ENCODE peak calls at places on chromosomes 3 and 15, in ten cellular contexts. E is RPMI8226, Y is brain microvascular endothelial cell, M is heart right ventricle, G is AG20443, H is NCI-H1417, L is fibroblast of the aortic adventitia, T is left cardiac atrium, B is cardiac muscle cell, X is endothelial cell. D is an unnamed sample.

GRCh38 chr15:57432141-57432701 is 55.9 kb downstream of the CGNL1 start:
- DNase-seq in G (peak; percentile 39), T (peak; percentile 34), L (peak; percentile 53), Y (no peak), B (no peak), M (no peak), X (no peak), E (no peak), H (peak; percentile 67), D (no peak)

GRCh38 chr3:123027292-123028232 is at the start of gene SEMA5B:
- DNase-seq in T (peak; percentile 42), L (no peak), M (peak; percentile 47), X (peak; percentile 67), Y (no peak), E (peak; percentile 28), H (peak; percentile 69), G (peak; percentile 63), B (peak; percentile 78), D (no peak)

GRCh38 chr3:101414121-101414520 is 93.7 kb upstream of the IMPG2 start:
- DNase-seq in X (no peak), H (no peak), Y (no peak), L (no peak), G (no peak), E (peak; percentile 89), T (no peak), M (no peak), B (no peak), D (peak; percentile 16)

GRCh38 chr3:142211034-142211433 is 14.4 kb downstream of the GK5 start:
- DNase-seq in M (no peak), G (no peak), Y (no peak), B (peak; percentile 38), X (peak; percentile 22), E (peak; percentile 7), H (peak; percentile 46), T (no peak), L (no peak), D (no peak)

GRCh38 chr15:89621547-89621946 is 33.7 kb downstream of the KIF7 start:
- DNase-seq in X (no peak), T (no peak), B (no peak), E (no peak), L (no peak), M (no peak), G (peak; percentile 7), H (no peak), Y (no peak), D (no peak)

GRCh38 chr3:24272875-24273274 is 221.8 kb downstream of the THRB start:
- DNase-seq in L (no peak), B (no peak), T (no peak), M (no peak), G (no peak), X (no peak), Y (no peak), E (no peak), H (no peak), D (no peak)

GRCh38 chr15:70826634-70827033 is 27.3 kb downstream of the LARP6 start:
- DNase-seq in T (peak; percentile 66), G (peak; percentile 90), M (no peak), Y (peak; percentile 60), H (no peak), B (no peak), E (no peak), X (no peak), L (peak; percentile 89), D (no peak)

GRCh38 chr15:39235084-39235795 is 345.6 kb upstream of the THBS1 start:
- DNase-seq in L (no peak), H (no peak), B (no peak), Y (no peak), M (no peak), E (no peak), X (no peak), G (peak; percentile 27), T (no peak), D (no peak)

GRCh38 chr3:54822206-54822605 is 105.7 kb downstream of the LRTM1 start:
- DNase-seq in M (no peak), T (no peak), B (no peak), X (no peak), Y (peak; percentile 4), H (peak; percentile 17), L (peak; percentile 73), E (no peak), G (peak; percentile 51), D (peak; percentile 76)

GRCh38 chr3:154794383-154794782 is 285.7 kb upstream of the MME start:
- DNase-seq in B (no peak), M (no peak), X (no peak), T (no peak), L (no peak), E (no peak), G (peak; percentile 24), Y (no peak), H (no peak), D (no peak)

GRCh38 chr3:182180646-182181385 is 469.1 kb downstream of the SOX2 start:
- DNase-seq in E (no peak), G (no peak), B (no peak), L (no peak), H (peak; percentile 29), M (no peak), X (no peak), T (no peak), Y (no peak), D (no peak)

GRCh38 chr3:25662921-25663320 is 1.8 kb downstream of the TOP2B start:
- DNase-seq in M (no peak), H (no peak), B (no peak), E (no peak), G (no peak), X (no peak), Y (no peak), L (peak; percentile 22), T (no peak), D (no peak)

GRCh38 chr15:41494190-41494921 is 682 bp downstream of the ITPKA start:
- DNase-seq in B (peak; percentile 39), E (peak; percentile 63), M (no peak), H (peak; percentile 58), Y (no peak), T (no peak), G (no peak), L (no peak), X (peak; percentile 43), D (no peak)

GRCh38 chr3:43231276-43232000 is 54.9 kb upstream of the SNRK start:
- DNase-seq in B (no peak), H (no peak), M (no peak), G (peak; percentile 50), X (no peak), L (peak; percentile 55), Y (peak; percentile 33), T (no peak), E (no peak), D (peak; percentile 85)

GRCh38 chr15:70854669-70854976 is 666 bp upstream of the LARP6 start:
- DNase-seq in T (no peak), E (no peak), Y (peak; percentile 40), H (no peak), X (no peak), L (peak; percentile 72), M (no peak), G (peak; percentile 27), B (no peak), D (peak; percentile 66)

GRCh38 chr3:146065573-146066006 is 95.4 kb downstream of the PLOD2 start:
- DNase-seq in M (no peak), T (no peak), X (peak; percentile 22), E (peak; percentile 59), G (peak; percentile 13), L (peak; percentile 90), H (peak; percentile 76), Y (peak; percentile 41), B (peak; percentile 48), D (peak; percentile 71)

GRCh38 chr15:88257311-88257901 is 867 bp upstream of the NTRK3 start:
- DNase-seq in L (peak; percentile 36), Y (no peak), B (peak; percentile 34), X (peak; percentile 27), E (no peak), G (peak; percentile 25), T (no peak), H (peak; percentile 50), M (no peak), D (peak; percentile 54)

GRCh38 chr15:87268675-87269074 is 987.9 kb downstream of the NTRK3 start:
- DNase-seq in T (no peak), X (no peak), M (no peak), H (no peak), B (no peak), G (no peak), L (peak; percentile 39), Y (no peak), E (no peak), D (no peak)

GRCh38 chr3:129577925-129578742 is 28.3 kb downstream of the PLXND1 start:
- DNase-seq in G (no peak), M (no peak), Y (no peak), T (no peak), E (peak; percentile 79), L (no peak), H (peak; percentile 36), X (no peak), B (no peak), D (no peak)

GRCh38 chr15:66094331-66094730 is 159.2 kb downstream of the MEGF11 start:
- DNase-seq in H (no peak), Y (no peak), M (no peak), B (no peak), E (no peak), X (no peak), L (no peak), T (no peak), G (no peak), D (peak; percentile 97)

GRCh38 chr15:37031198-37031597 is 69.2 kb downstream of the MEIS2 start:
- DNase-seq in T (no peak), H (no peak), G (no peak), X (no peak), M (no peak), Y (no peak), L (peak; percentile 93), E (no peak), B (no peak), D (no peak)

GRCh38 chr15:51134416-51135199 is 39.9 kb upstream of the TNFAIP8L3 start:
- DNase-seq in X (no peak), H (no peak), L (no peak), T (no peak), Y (no peak), E (no peak), B (no peak), G (no peak), M (no peak), D (no peak)

GRCh38 chr15:82543155-82543554 is 2.9 kb upstream of the RPS17 start:
- DNase-seq in G (peak; percentile 83), X (no peak), H (no peak), E (peak; percentile 63), T (no peak), M (no peak), B (no peak), L (peak; percentile 86), Y (peak; percentile 84), D (no peak)

GRCh38 chr3:17553080-17553479 is 189.4 kb downstream of the TBC1D5 start:
- DNase-seq in M (no peak), G (no peak), L (peak; percentile 46), X (no peak), H (no peak), B (peak; percentile 49), E (no peak), Y (no peak), T (no peak), D (peak; percentile 37)

GRCh38 chr3:71016141-71016845 is 567.2 kb downstream of the FOXP1 start:
- DNase-seq in G (peak; percentile 16), M (no peak), H (peak; percentile 2), T (no peak), B (no peak), L (peak; percentile 54), Y (peak; percentile 35), E (no peak), X (no peak), D (no peak)

GRCh38 chr15:57890351-57890750 is 175.2 kb downstream of the ALDH1A2 start:
- DNase-seq in M (no peak), E (no peak), X (no peak), B (no peak), L (peak; percentile 71), T (no peak), H (no peak), Y (peak; percentile 44), G (peak; percentile 59), D (no peak)

GRCh38 chr3:2218375-2218774 is 119.7 kb downstream of the CNTN4 start:
- DNase-seq in T (no peak), E (no peak), M (no peak), L (no peak), B (no peak), H (no peak), Y (no peak), X (no peak), G (no peak), D (no peak)

GRCh38 chr3:33372218-33373081 is 67.8 kb downstream of the UBP1 start:
- DNase-seq in T (peak; percentile 31), M (no peak), E (peak; percentile 59), G (peak; percentile 59), B (peak; percentile 59), X (peak; percentile 37), H (peak; percentile 44), L (peak; percentile 78), Y (peak; percentile 60), D (peak; percentile 70)